ENCODE peak calls at places on chromosomes 16 and 17, in six cellular contexts. One of them, this sample, is unnamed.

GRCh38 chr16:66199189-66199588 is 167.3 kb upstream of the CDH5 start:
- DNase-seq in AG04450: no peak
- DNase-seq in ELF-1: no peak
- DNase-seq in stimulated activated CD4-positive, alpha-beta T cell treated with anti-CD3 and anti-CD28 coated beads, Interleukin-2, amount 100 ng/mL, for 48 hours: no peak
- DNase-seq in adrenal gland: peak
- DNase-seq in activated gamma-delta T cell treated with anti-CD3 and anti-CD28 coated beads, Interleukin-2, amount 50 U/mL, for 16 hours: no peak
- DNase-seq in this sample: no peak

GRCh38 chr17:75720656-75721462 is at the start of gene ITGB4:
- DNase-seq in AG04450: no peak
- DNase-seq in ELF-1: peak
- DNase-seq in stimulated activated CD4-positive, alpha-beta T cell treated with anti-CD3 and anti-CD28 coated beads, Interleukin-2, amount 100 ng/mL, for 48 hours: peak
- DNase-seq in adrenal gland: peak
- DNase-seq in activated gamma-delta T cell treated with anti-CD3 and anti-CD28 coated beads, Interleukin-2, amount 50 U/mL, for 16 hours: peak
- DNase-seq in this sample: no peak

GRCh38 chr17:70405492-70406220 is 236.3 kb downstream of the KCNJ2 start:
- DNase-seq in AG04450: peak
- DNase-seq in ELF-1: no peak
- DNase-seq in stimulated activated CD4-positive, alpha-beta T cell treated with anti-CD3 and anti-CD28 coated beads, Interleukin-2, amount 100 ng/mL, for 48 hours: no peak
- DNase-seq in adrenal gland: peak
- DNase-seq in activated gamma-delta T cell treated with anti-CD3 and anti-CD28 coated beads, Interleukin-2, amount 50 U/mL, for 16 hours: no peak
- DNase-seq in this sample: no peak

GRCh38 chr16:6643083-6643686 is 689.5 kb upstream of the RBFOX1 start:
- DNase-seq in AG04450: peak
- DNase-seq in ELF-1: peak
- DNase-seq in stimulated activated CD4-positive, alpha-beta T cell treated with anti-CD3 and anti-CD28 coated beads, Interleukin-2, amount 100 ng/mL, for 48 hours: peak
- DNase-seq in adrenal gland: peak
- DNase-seq in activated gamma-delta T cell treated with anti-CD3 and anti-CD28 coated beads, Interleukin-2, amount 50 U/mL, for 16 hours: no peak
- DNase-seq in this sample: peak

GRCh38 chr16:1863681-1864460 is 8.1 kb downstream of the MEIOB start:
- DNase-seq in AG04450: no peak
- DNase-seq in ELF-1: peak
- DNase-seq in stimulated activated CD4-positive, alpha-beta T cell treated with anti-CD3 and anti-CD28 coated beads, Interleukin-2, amount 100 ng/mL, for 48 hours: no peak
- DNase-seq in adrenal gland: no peak
- DNase-seq in activated gamma-delta T cell treated with anti-CD3 and anti-CD28 coated beads, Interleukin-2, amount 50 U/mL, for 16 hours: no peak
- DNase-seq in this sample: no peak

GRCh38 chr16:59878479-59878878 is 1144.4 kb upstream of the GOT2 start:
- DNase-seq in AG04450: no peak
- DNase-seq in ELF-1: no peak
- DNase-seq in stimulated activated CD4-positive, alpha-beta T cell treated with anti-CD3 and anti-CD28 coated beads, Interleukin-2, amount 100 ng/mL, for 48 hours: no peak
- DNase-seq in adrenal gland: no peak
- DNase-seq in activated gamma-delta T cell treated with anti-CD3 and anti-CD28 coated beads, Interleukin-2, amount 50 U/mL, for 16 hours: no peak
- DNase-seq in this sample: no peak

GRCh38 chr16:47848481-47849109 is 307.2 kb downstream of the ABCC12 start:
- DNase-seq in AG04450: peak
- DNase-seq in ELF-1: peak
- DNase-seq in stimulated activated CD4-positive, alpha-beta T cell treated with anti-CD3 and anti-CD28 coated beads, Interleukin-2, amount 100 ng/mL, for 48 hours: no peak
- DNase-seq in adrenal gland: no peak
- DNase-seq in activated gamma-delta T cell treated with anti-CD3 and anti-CD28 coated beads, Interleukin-2, amount 50 U/mL, for 16 hours: no peak
- DNase-seq in this sample: no peak

GRCh38 chr16:51697454-51697853 is 546.4 kb upstream of the SALL1 start:
- DNase-seq in AG04450: no peak
- DNase-seq in ELF-1: no peak
- DNase-seq in stimulated activated CD4-positive, alpha-beta T cell treated with anti-CD3 and anti-CD28 coated beads, Interleukin-2, amount 100 ng/mL, for 48 hours: no peak
- DNase-seq in adrenal gland: no peak
- DNase-seq in activated gamma-delta T cell treated with anti-CD3 and anti-CD28 coated beads, Interleukin-2, amount 50 U/mL, for 16 hours: no peak
- DNase-seq in this sample: no peak

GRCh38 chr16:48126801-48127644 is 28.8 kb downstream of the ABCC12 start:
- DNase-seq in AG04450: peak
- DNase-seq in ELF-1: peak
- DNase-seq in stimulated activated CD4-positive, alpha-beta T cell treated with anti-CD3 and anti-CD28 coated beads, Interleukin-2, amount 100 ng/mL, for 48 hours: no peak
- DNase-seq in adrenal gland: peak
- DNase-seq in activated gamma-delta T cell treated with anti-CD3 and anti-CD28 coated beads, Interleukin-2, amount 50 U/mL, for 16 hours: no peak
- DNase-seq in this sample: no peak

GRCh38 chr17:2393184-2393953 is 7.5 kb downstream of the MNT start:
- DNase-seq in AG04450: peak
- DNase-seq in ELF-1: peak
- DNase-seq in stimulated activated CD4-positive, alpha-beta T cell treated with anti-CD3 and anti-CD28 coated beads, Interleukin-2, amount 100 ng/mL, for 48 hours: peak
- DNase-seq in adrenal gland: peak
- DNase-seq in activated gamma-delta T cell treated with anti-CD3 and anti-CD28 coated beads, Interleukin-2, amount 50 U/mL, for 16 hours: peak
- DNase-seq in this sample: peak

GRCh38 chr16:66618588-66618987 is 14.1 kb downstream of the CMTM3 start:
- DNase-seq in AG04450: peak
- DNase-seq in ELF-1: no peak
- DNase-seq in stimulated activated CD4-positive, alpha-beta T cell treated with anti-CD3 and anti-CD28 coated beads, Interleukin-2, amount 100 ng/mL, for 48 hours: no peak
- DNase-seq in adrenal gland: peak
- DNase-seq in activated gamma-delta T cell treated with anti-CD3 and anti-CD28 coated beads, Interleukin-2, amount 50 U/mL, for 16 hours: no peak
- DNase-seq in this sample: no peak

GRCh38 chr16:22815863-22816262 is 1.9 kb downstream of the HS3ST2 start:
- DNase-seq in AG04450: no peak
- DNase-seq in ELF-1: no peak
- DNase-seq in stimulated activated CD4-positive, alpha-beta T cell treated with anti-CD3 and anti-CD28 coated beads, Interleukin-2, amount 100 ng/mL, for 48 hours: no peak
- DNase-seq in adrenal gland: no peak
- DNase-seq in activated gamma-delta T cell treated with anti-CD3 and anti-CD28 coated beads, Interleukin-2, amount 50 U/mL, for 16 hours: no peak
- DNase-seq in this sample: no peak